ENCODE peak calls at places on chromosomes 11 and 22, in seven cellular contexts. P is heart left ventricle, U is stomach, M is GM23338, D is mammary epithelial cell, S is tibial artery, O is mucosa of descending colon. R is an unnamed sample.
A peak's percentile ranks its signal among the peaks of the same experiment; 100 is the strongest.

GRCh38 chr11:111918390-111919256 is at the start of gene C11orf52:
- DNase-seq in P (no peak), O (peak; percentile 84), S (no peak), D (peak; percentile 77), U (peak; percentile 89), M (peak; percentile 97), R (peak; percentile 76)

GRCh38 chr22:45112136-45112879 is 51.4 kb upstream of the NUP50 start:
- DNase-seq in O (no peak), U (no peak), S (no peak), P (no peak), M (no peak), D (peak; percentile 84), R (peak; percentile 26)

GRCh38 chr22:49726022-49726681 is 101.5 kb downstream of the BRD1 start:
- DNase-seq in D (no peak), S (no peak), O (no peak), P (no peak), U (no peak), M (no peak), R (no peak)

GRCh38 chr22:37930270-37930951 is 23.0 kb downstream of the C22orf23 start:
- DNase-seq in M (peak; percentile 61), O (peak; percentile 13), D (no peak), U (no peak), P (no peak), S (no peak), R (peak; percentile 62)

GRCh38 chr11:71282581-71283351 is 30.4 kb upstream of the SHANK2 start:
- DNase-seq in O (peak; percentile 46), D (peak; percentile 65), S (no peak), U (peak; percentile 26), P (no peak), M (no peak), R (no peak)

GRCh38 chr22:47213571-47214230 is 451.3 kb downstream of the TBC1D22A start:
- DNase-seq in U (peak; percentile 28), O (peak; percentile 63), M (peak; percentile 34), P (no peak), S (no peak), D (no peak), R (peak; percentile 32)

GRCh38 chr22:50712341-50713007 is 25.5 kb upstream of the ACR start:
- DNase-seq in D (no peak), U (no peak), O (no peak), M (no peak), S (no peak), P (no peak), R (no peak)

GRCh38 chr11:115272925-115273324 is 231.3 kb downstream of the CADM1 start:
- DNase-seq in M (no peak), S (no peak), P (no peak), O (no peak), U (no peak), D (no peak), R (no peak)

GRCh38 chr22:37775785-37776638 is 31.7 kb upstream of the GCAT start:
- DNase-seq in O (no peak), U (no peak), S (no peak), M (no peak), P (no peak), D (peak; percentile 95), R (peak; percentile 60)

GRCh38 chr11:83549984-83550667 is 264.0 kb upstream of the CCDC90B start:
- DNase-seq in P (no peak), U (no peak), O (no peak), S (no peak), D (no peak), M (no peak), R (no peak)

GRCh38 chr11:121212696-121213567 is 79.6 kb upstream of the SC5D start:
- DNase-seq in O (no peak), D (no peak), P (no peak), U (no peak), S (no peak), M (no peak), R (no peak)

GRCh38 chr11:132101861-132102260 is 731.4 kb downstream of the NTM start:
- DNase-seq in M (no peak), S (no peak), D (no peak), O (no peak), U (no peak), P (no peak), R (peak; percentile 45)

GRCh38 chr11:67301951-67302516 is 1.3 kb upstream of the SSH3 start:
- DNase-seq in U (peak; percentile 67), O (peak; percentile 73), M (peak; percentile 83), D (no peak), S (peak; percentile 65), P (peak; percentile 64), R (peak; percentile 94)

GRCh38 chr11:75245356-75246005 is 4.9 kb downstream of the TPBGL start:
- DNase-seq in M (peak; percentile 72), D (no peak), U (peak; percentile 8), S (peak; percentile 9), O (no peak), P (no peak), R (no peak)

GRCh38 chr22:17266261-17266971 is 47.2 kb upstream of the ADA2 start:
- DNase-seq in S (no peak), O (peak; percentile 76), P (peak; percentile 43), D (no peak), M (peak; percentile 90), U (no peak), R (peak; percentile 33)

GRCh38 chr11:43573233-43573632 is 107.3 kb upstream of the HSD17B12 start:
- DNase-seq in M (peak; percentile 82), S (no peak), O (peak; percentile 12), D (no peak), U (no peak), P (no peak), R (peak; percentile 61)

GRCh38 chr11:106012744-106013143 is 9.3 kb downstream of the MSANTD4 start:
- DNase-seq in P (no peak), D (no peak), U (no peak), M (no peak), S (no peak), O (no peak), R (peak; percentile 91)

GRCh38 chr11:133947298-133947905 is 9.4 kb downstream of the IGSF9B start:
- DNase-seq in S (no peak), O (no peak), U (no peak), D (peak; percentile 21), P (peak; percentile 64), M (peak; percentile 93), R (peak; percentile 39)

GRCh38 chr11:96389604-96390402 is at the start of the genes CCDC82 and JRKL:
- DNase-seq in S (peak; percentile 96), D (peak; percentile 97), U (peak; percentile 98), P (peak; percentile 96), O (peak; percentile 99), M (peak; percentile 99), R (peak; percentile 97)

GRCh38 chr11:103901656-103902055 is 134.8 kb upstream of the DDI1 start:
- DNase-seq in O (no peak), M (no peak), P (no peak), D (no peak), U (no peak), S (no peak), R (peak; percentile 51)

GRCh38 chr11:13082588-13082987 is 73.5 kb downstream of the RASSF10 start:
- DNase-seq in M (no peak), U (no peak), P (no peak), S (no peak), D (no peak), O (no peak), R (no peak)

GRCh38 chr11:118415739-118416068 is 14.3 kb downstream of the ATP5MG start:
- DNase-seq in P (no peak), D (peak; percentile 85), S (peak; percentile 30), U (peak; percentile 41), M (peak; percentile 76), O (peak; percentile 51), R (peak; percentile 96)

GRCh38 chr11:120828847-120829246 is 195.1 kb upstream of the TBCEL start:
- DNase-seq in P (no peak), U (no peak), M (no peak), D (no peak), O (no peak), S (no peak), R (no peak)

GRCh38 chr11:75938543-75938942 is 123.5 kb downstream of the UVRAG start:
- DNase-seq in P (no peak), S (no peak), D (no peak), U (no peak), O (no peak), M (no peak), R (peak; percentile 50)

GRCh38 chr11:33868646-33869461 is 23.0 kb downstream of the LMO2 start:
- DNase-seq in S (no peak), D (no peak), P (no peak), M (peak; percentile 50), U (no peak), O (no peak), R (no peak)

GRCh38 chr11:33867996-33868645 is 23.8 kb downstream of the LMO2 start:
- DNase-seq in O (no peak), S (no peak), D (no peak), U (no peak), M (peak; percentile 40), P (no peak), R (no peak)

GRCh38 chr11:33867566-33867965 is 24.3 kb downstream of the LMO2 start:
- DNase-seq in P (no peak), D (no peak), U (no peak), O (no peak), S (no peak), M (no peak), R (no peak)

GRCh38 chr11:33874910-33875490 is 16.9 kb downstream of the LMO2 start:
- DNase-seq in P (no peak), M (no peak), S (no peak), D (no peak), O (no peak), U (no peak), R (no peak)

GRCh38 chr11:33869511-33870422 is 22.1 kb downstream of the LMO2 start:
- DNase-seq in M (peak; percentile 77), P (peak; percentile 75), S (peak; percentile 43), O (peak; percentile 35), U (no peak), D (peak; percentile 31), R (peak; percentile 28)
- H3K4me3 ChIP-seq in M (peak overlapping the region; percentile 72), P (peak overlapping the region; percentile 68), S (peak overlapping the region; percentile 52), O (peak overlapping the region; percentile 24), U (peak overlapping the region; percentile 68), D (peak overlapping the region; percentile 73), R (peak overlapping the region; percentile 59)

GRCh38 chr22:31451709-31452571 is 37.7 kb downstream of the EIF4ENIF1 start:
- DNase-seq in D (peak; percentile 44), O (peak; percentile 22), M (peak; percentile 67), U (no peak), P (no peak), S (no peak), R (peak; percentile 86)
- TF ChIP-seq CTCF in D (peak; percentile 67), O (peak; percentile 15), M (peak; percentile 71), U (no peak), P (peak; percentile 21), S (peak; percentile 7), R (peak; percentile 82)

DNA sequence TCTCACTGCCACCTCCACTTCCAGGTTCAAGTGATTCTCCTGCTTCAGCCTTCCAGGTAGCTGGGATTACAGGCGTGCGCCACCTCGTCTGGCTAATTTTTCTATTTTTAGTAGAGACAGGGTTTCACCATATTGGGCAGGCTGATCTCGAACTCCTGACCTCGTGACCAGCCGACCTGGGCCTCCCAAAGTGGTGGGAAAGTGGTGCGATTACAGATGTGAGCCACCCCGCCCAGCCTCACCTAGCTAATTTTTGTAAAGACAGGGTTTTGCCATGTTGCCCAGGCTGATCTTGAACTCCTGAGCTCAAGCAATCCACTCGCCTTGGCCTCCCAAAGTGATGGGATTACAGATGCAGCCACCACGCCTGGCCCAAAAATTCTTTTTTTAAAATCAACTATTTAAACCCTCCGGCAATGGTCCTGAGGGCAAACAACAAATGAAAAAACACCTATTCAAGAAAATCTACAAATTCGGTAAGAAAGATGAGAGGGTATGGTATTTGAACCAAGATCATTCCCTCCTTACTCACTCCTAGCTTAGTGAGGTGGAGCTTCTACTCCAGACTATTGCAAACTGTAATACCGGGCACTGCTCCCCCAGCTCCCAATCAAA is 1.9 kb downstream of the NF2 start:
- DNase-seq in P (no peak), O (no peak), S (no peak), U (no peak), M (no peak), D (no peak), R (no peak)
- H3K4me3 ChIP-seq in P (no peak overlapping the region), O (no peak overlapping the region), S (no peak overlapping the region), U (peak overlapping the region; percentile 77), M (no peak overlapping the region), D (no peak overlapping the region), R (no peak overlapping the region)

GRCh38 chr22:19495562-19496323 is 16.0 kb downstream of the CDC45 start:
- DNase-seq in M (peak; percentile 48), D (no peak), S (no peak), U (no peak), P (no peak), O (no peak), R (peak; percentile 82)
- TF ChIP-seq CTCF in M (peak; percentile 34), D (peak; percentile 35), S (no peak), U (no peak), P (peak; percentile 25), O (no peak), R (peak; percentile 54)